ENCODE peak calls at places on chromosomes 12 and 14, in ten cellular contexts. F is epithelial cell of esophagus, E is mesothelial cell of epicardium, B is astrocyte of the spinal cord, X is ovary, I is endothelial cell of umbilical vein, R is BE2C, D is CD14-positive monocyte, O is cardiac muscle cell, W is Caco-2. H is an unnamed sample.

GRCh38 chr14:27389402-27389801 is 791.6 kb upstream of the NOVA1 start:
- DNase-seq in F (no peak), E (no peak), B (no peak), X (no peak), I (no peak), R (no peak), D (no peak), O (no peak), W (no peak), H (no peak)

GRCh38 chr12:32561931-32562341 is 117.2 kb upstream of the DNM1L start:
- DNase-seq in F (no peak), E (no peak), B (peak; percentile 26), X (no peak), I (peak; percentile 35), R (no peak), D (no peak), O (no peak), W (no peak), H (no peak)

GRCh38 chr12:14366211-14366762 is 805 bp downstream of the ATF7IP start:
- DNase-seq in F (peak; percentile 43), E (no peak), B (no peak), X (no peak), I (no peak), R (no peak), D (no peak), O (peak; percentile 63), W (no peak), H (no peak)

GRCh38 chr14:50063876-50064420 is 52.4 kb downstream of the VCPKMT start:
- DNase-seq in F (no peak), E (no peak), B (no peak), X (no peak), I (no peak), R (no peak), D (no peak), O (no peak), W (no peak), H (no peak)

GRCh38 chr14:50233335-50234250 is 2.2 kb upstream of the SOS2 start:
- DNase-seq in F (peak; percentile 20), E (no peak), B (no peak), X (no peak), I (no peak), R (no peak), D (no peak), O (no peak), W (no peak), H (no peak)

GRCh38 chr14:94940263-94940993 is 170.5 kb upstream of the GSC start:
- DNase-seq in F (no peak), E (no peak), B (no peak), X (no peak), I (no peak), R (no peak), D (no peak), O (no peak), W (no peak), H (no peak)

GRCh38 chr12:69874606-69875005 is 49.6 kb downstream of the MYRFL start:
- DNase-seq in F (no peak), E (no peak), B (no peak), X (no peak), I (no peak), R (no peak), D (no peak), O (no peak), W (no peak), H (no peak)

GRCh38 chr14:63933110-63933509 is 80.3 kb downstream of the SYNE2 start:
- DNase-seq in F (peak; percentile 10), E (no peak), B (no peak), X (no peak), I (no peak), R (no peak), D (no peak), O (no peak), W (no peak), H (peak; percentile 23)

GRCh38 chr12:57630891-57631433 is 2.0 kb downstream of the B4GALNT1 start:
- DNase-seq in F (no peak), E (no peak), B (no peak), X (no peak), I (no peak), R (no peak), D (no peak), O (no peak), W (no peak), H (no peak)

GRCh38 chr14:77822741-77823140 is 22.8 kb downstream of the ADCK1 start:
- DNase-seq in F (no peak), E (no peak), B (no peak), X (no peak), I (no peak), R (no peak), D (no peak), O (no peak), W (no peak), H (no peak)

GRCh38 chr14:55450124-55450523 is 9.7 kb upstream of the TBPL2 start:
- DNase-seq in F (no peak), E (no peak), B (no peak), X (no peak), I (no peak), R (no peak), D (no peak), O (no peak), W (no peak), H (no peak)

GRCh38 chr14:95477411-95478089 is 38.9 kb downstream of the SYNE3 start:
- DNase-seq in F (no peak), E (no peak), B (peak; percentile 33), X (no peak), I (no peak), R (no peak), D (no peak), O (no peak), W (no peak), H (no peak)

GRCh38 chr12:104303538-104304151 is at the start of gene EID3:
- DNase-seq in F (peak; percentile 84), E (peak; percentile 75), B (peak; percentile 86), X (peak; percentile 89), I (peak; percentile 86), R (no peak), D (peak; percentile 86), O (peak; percentile 89), W (no peak), H (no peak)

GRCh38 chr12:49959570-49960473 is 1.9 kb upstream of the AQP5 start:
- DNase-seq in F (peak; percentile 44), E (no peak), B (peak; percentile 22), X (no peak), I (peak; percentile 88), R (no peak), D (no peak), O (peak; percentile 77), W (no peak), H (no peak)

GRCh38 chr14:56724013-56724412 is 86.3 kb downstream of the OTX2 start:
- DNase-seq in F (no peak), E (no peak), B (no peak), X (no peak), I (no peak), R (no peak), D (no peak), O (no peak), W (no peak), H (no peak)

GRCh38 chr12:52969828-52970569 is 21.1 kb downstream of the KRT18 start:
- DNase-seq in F (no peak), E (no peak), B (no peak), X (no peak), I (no peak), R (no peak), D (no peak), O (no peak), W (peak; percentile 93), H (no peak)

GRCh38 chr12:92654929-92655328 is 47.9 kb upstream of the PLEKHG7 start:
- DNase-seq in F (peak; percentile 40), E (no peak), B (no peak), X (no peak), I (no peak), R (no peak), D (no peak), O (peak; percentile 58), W (no peak), H (no peak)

GRCh38 chr12:62603061-62603810 is 136.6 kb downstream of the MON2 start:
- DNase-seq in F (peak; percentile 91), E (peak; percentile 63), B (peak; percentile 91), X (peak; percentile 87), I (peak; percentile 90), R (peak; percentile 91), D (peak; percentile 79), O (peak; percentile 92), W (peak; percentile 91), H (peak; percentile 29)
- TF ChIP-seq CTCF in F (peak; percentile 49), E (peak; percentile 31), B (peak; percentile 53), X (peak; percentile 64), I (peak; percentile 29), R (peak; percentile 21), D (peak; percentile 54), O (peak; percentile 49), W (no peak), H (peak; percentile 30)

DNA sequence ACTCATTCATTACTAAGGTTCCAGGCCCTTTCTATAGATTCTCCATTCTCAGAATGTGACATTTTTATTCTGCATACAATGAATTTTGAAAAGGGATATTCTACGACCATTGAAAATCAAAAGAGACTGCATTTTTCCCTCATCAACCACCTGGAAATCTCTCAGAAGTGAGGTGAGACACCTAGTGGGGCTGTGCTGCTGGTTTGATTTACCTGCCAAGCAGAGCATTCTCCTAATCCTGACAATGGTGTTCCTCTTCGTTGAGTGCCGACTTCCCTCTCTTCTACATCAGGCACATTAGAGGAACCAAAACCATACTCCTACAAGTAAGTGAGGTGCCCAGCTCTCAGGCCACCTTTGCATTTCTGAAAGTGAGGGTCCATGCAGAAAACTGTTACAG is 14.9 kb downstream of the CKB start:
- DNase-seq in F (no peak), E (no peak), B (no peak), X (peak; percentile 5), I (no peak), R (no peak), D (no peak), O (no peak), W (no peak), H (no peak)
- TF ChIP-seq CTCF in F (no peak), E (no peak), B (no peak), X (no peak), I (no peak), R (no peak), D (no peak), O (no peak), W (no peak), H (no peak)

GRCh38 chr12:4530982-4531586 is 7.6 kb upstream of the RAD51AP1 start:
- DNase-seq in F (no peak), E (no peak), B (no peak), X (no peak), I (no peak), R (no peak), D (no peak), O (no peak), W (no peak), H (no peak)

GRCh38 chr12:4526923-4527546 is 11.7 kb upstream of the RAD51AP1 start:
- DNase-seq in F (peak; percentile 32), E (no peak), B (peak; percentile 46), X (no peak), I (peak; percentile 20), R (no peak), D (no peak), O (peak; percentile 30), W (no peak), H (no peak)
- TF ChIP-seq CTCF in F (peak; percentile 21), E (peak; percentile 83), B (peak; percentile 26), X (no peak), I (no peak), R (peak; percentile 23), D (peak; percentile 79), O (peak; percentile 52), W (peak; percentile 75), H (peak; percentile 44)

DNA sequence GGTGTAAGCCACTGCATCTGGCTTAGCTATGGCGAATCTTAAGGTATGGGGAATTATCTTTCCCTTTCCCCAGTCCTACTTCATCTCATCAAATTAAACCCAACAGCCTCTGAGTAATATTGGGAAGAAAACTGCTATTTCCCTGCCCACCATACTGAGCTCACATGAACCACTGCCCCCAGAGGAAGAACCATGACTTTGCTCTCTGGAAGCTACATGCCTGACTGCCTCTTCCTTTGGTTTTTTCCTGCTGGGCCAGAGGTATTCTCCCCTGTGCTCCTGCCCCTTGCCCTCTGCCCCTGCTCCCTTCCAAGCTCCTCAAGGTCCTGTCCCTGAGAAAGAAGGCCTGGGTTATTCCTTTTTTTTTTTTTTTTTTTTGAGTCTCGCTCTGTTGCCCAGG is 15.2 kb downstream of the RILPL2 start:
- DNase-seq in F (no peak), E (no peak), B (no peak), X (no peak), I (no peak), R (no peak), D (no peak), O (no peak), W (no peak), H (no peak)
- TF ChIP-seq CTCF in F (no peak), E (no peak), B (no peak), X (no peak), I (no peak), R (no peak), D (no peak), O (no peak), W (no peak), H (no peak)

H was measured in D721Med.